ENCODE peak calls at places on chromosome 11, in four cellular contexts. K is activated CD4-positive, alpha-beta T cell treated with anti-CD3 and anti-CD28 coated beads for 24 hours; C is NCI-H2081; T is small intestine. R is an unnamed sample.

GRCh38 chr11:41578421-41579047 is 119.1 kb upstream of the LRRC4C start:
- DNase-seq in T (no peak), C (no peak), K (no peak), R (no peak)

GRCh38 chr11:113906038-113906437 is 1.4 kb downstream of the HTR3B start:
- DNase-seq in T (peak), C (peak), K (no peak), R (peak)

GRCh38 chr11:91147885-91148284 is 925.0 kb upstream of the CHORDC1 start:
- DNase-seq in K (no peak), T (no peak), C (no peak), R (no peak)

GRCh38 chr11:11845551-11845950 is 3.8 kb downstream of the USP47 start:
- DNase-seq in C (no peak), T (no peak), K (no peak), R (no peak)

GRCh38 chr11:95750101-95750500 is 39.5 kb downstream of the FAM76B start:
- DNase-seq in T (no peak), K (no peak), C (no peak), R (no peak)

GRCh38 chr11:3109921-3110706 is 52.9 kb upstream of the CARS1 start:
- DNase-seq in K (peak), C (no peak), T (peak), R (peak)

GRCh38 chr11:62439785-62440602 is 21.2 kb downstream of the SCGB1A1 start:
- DNase-seq in T (no peak), K (no peak), C (no peak), R (no peak)

GRCh38 chr11:123212406-123212805 is 17.4 kb upstream of the CLMP start:
- DNase-seq in C (no peak), T (no peak), K (no peak), R (no peak)